ENCODE peak calls at places on chromosomes 3 and 15, in six cellular contexts. K, E, J, G, B and S are unnamed samples.

GRCh38 chr3:125054436-125055164 is 1.2 kb downstream of the HEG1 start:
- DNase-seq in K (peak), E (peak), J (no peak), G (no peak), B (no peak), S (peak)

GRCh38 chr3:65785065-65785645 is 253.6 kb downstream of the MAGI1 start:
- DNase-seq in K (no peak), E (peak), J (no peak), G (no peak), B (no peak), S (peak)

GRCh38 chr15:73753250-73754130 is at the start of gene INSYN1:
- DNase-seq in K (no peak), E (no peak), J (peak), G (peak), B (peak), S (peak)

GRCh38 chr3:159669024-159669476 is 319.6 kb upstream of the IL12A start:
- DNase-seq in K (no peak), E (peak), J (no peak), G (no peak), B (no peak), S (no peak)

GRCh38 chr15:28191832-28192231 is 92.7 kb upstream of the OCA2 start:
- DNase-seq in K (no peak), E (peak), J (no peak), G (peak), B (peak), S (no peak)

GRCh38 chr15:22253676-22254408 is 173.5 kb downstream of the OR4M2 start:
- DNase-seq in K (no peak), E (no peak), J (no peak), G (no peak), B (no peak), S (no peak)

GRCh38 chr3:27907148-27907547 is 185.0 kb upstream of the EOMES start:
- DNase-seq in K (no peak), E (no peak), J (no peak), G (no peak), B (no peak), S (no peak)

GRCh38 chr15:60390931-60391501 is 6.8 kb downstream of the ANXA2 start:
- DNase-seq in K (no peak), E (peak), J (no peak), G (peak), B (no peak), S (no peak)

GRCh38 chr15:92840149-92840548 is 60.0 kb upstream of the CHD2 start:
- DNase-seq in K (no peak), E (no peak), J (no peak), G (peak), B (no peak), S (no peak)

GRCh38 chr3:42263354-42264346 is 2.3 kb downstream of the CCK start:
- DNase-seq in K (peak), E (no peak), J (peak), G (no peak), B (no peak), S (no peak)

GRCh38 chr3:76950590-76950989 is 89.3 kb upstream of the ROBO2 start:
- DNase-seq in K (no peak), E (no peak), J (no peak), G (no peak), B (no peak), S (no peak)

GRCh38 chr3:25507811-25508210 is 79.7 kb downstream of the RARB start:
- DNase-seq in K (no peak), E (no peak), J (no peak), G (no peak), B (no peak), S (no peak)

GRCh38 chr15:92839696-92840095 is 60.4 kb upstream of the CHD2 start:
- DNase-seq in K (no peak), E (no peak), J (no peak), G (no peak), B (no peak), S (no peak)

GRCh38 chr3:165212580-165212979 is 16.4 kb upstream of the SLITRK3 start:
- DNase-seq in K (no peak), E (no peak), J (no peak), G (no peak), B (no peak), S (no peak)

GRCh38 chr15:69027976-69028518 is 13.6 kb downstream of the NOX5 start:
- DNase-seq in K (no peak), E (no peak), J (no peak), G (no peak), B (no peak), S (no peak)

GRCh38 chr3:27176256-27176655 is 192.9 kb downstream of the NEK10 start:
- DNase-seq in K (no peak), E (no peak), J (no peak), G (no peak), B (no peak), S (no peak)

GRCh38 chr3:169661567-169662214 is 1.8 kb downstream of the MECOM start:
- DNase-seq in K (peak), E (peak), J (peak), G (peak), B (peak), S (peak)

GRCh38 chr15:77456746-77457618 is 36.3 kb downstream of the HMG20A start:
- DNase-seq in K (no peak), E (no peak), J (no peak), G (no peak), B (no peak), S (no peak)

GRCh38 chr3:136266468-136266867 is 16.3 kb downstream of the PCCB start:
- DNase-seq in K (no peak), E (peak), J (no peak), G (no peak), B (no peak), S (peak)

GRCh38 chr15:75637245-75638009 is 2.6 kb downstream of the IMP3 start:
- DNase-seq in K (peak), E (no peak), J (no peak), G (no peak), B (no peak), S (no peak)

GRCh38 chr3:111850481-111850880 is 8.6 kb upstream of the PHLDB2 start:
- DNase-seq in K (no peak), E (peak), J (no peak), G (no peak), B (no peak), S (no peak)

GRCh38 chr15:101024111-101024695 is 105.0 kb downstream of the LRRK1 start:
- DNase-seq in K (peak), E (no peak), J (no peak), G (peak), B (peak), S (no peak)

GRCh38 chr15:85333132-85333831 is 47.1 kb upstream of the AKAP13 start:
- DNase-seq in K (no peak), E (no peak), J (no peak), G (no peak), B (no peak), S (no peak)

GRCh38 chr15:85331666-85332261 is 48.6 kb upstream of the AKAP13 start:
- DNase-seq in K (no peak), E (no peak), J (no peak), G (no peak), B (no peak), S (no peak)

GRCh38 chr15:85330941-85331588 is 49.3 kb upstream of the AKAP13 start:
- DNase-seq in K (peak), E (peak), J (peak), G (peak), B (peak), S (no peak)

GRCh38 chr15:85327820-85328219 is 52.6 kb upstream of the AKAP13 start:
- DNase-seq in K (no peak), E (no peak), J (no peak), G (no peak), B (no peak), S (no peak)

DNA sequence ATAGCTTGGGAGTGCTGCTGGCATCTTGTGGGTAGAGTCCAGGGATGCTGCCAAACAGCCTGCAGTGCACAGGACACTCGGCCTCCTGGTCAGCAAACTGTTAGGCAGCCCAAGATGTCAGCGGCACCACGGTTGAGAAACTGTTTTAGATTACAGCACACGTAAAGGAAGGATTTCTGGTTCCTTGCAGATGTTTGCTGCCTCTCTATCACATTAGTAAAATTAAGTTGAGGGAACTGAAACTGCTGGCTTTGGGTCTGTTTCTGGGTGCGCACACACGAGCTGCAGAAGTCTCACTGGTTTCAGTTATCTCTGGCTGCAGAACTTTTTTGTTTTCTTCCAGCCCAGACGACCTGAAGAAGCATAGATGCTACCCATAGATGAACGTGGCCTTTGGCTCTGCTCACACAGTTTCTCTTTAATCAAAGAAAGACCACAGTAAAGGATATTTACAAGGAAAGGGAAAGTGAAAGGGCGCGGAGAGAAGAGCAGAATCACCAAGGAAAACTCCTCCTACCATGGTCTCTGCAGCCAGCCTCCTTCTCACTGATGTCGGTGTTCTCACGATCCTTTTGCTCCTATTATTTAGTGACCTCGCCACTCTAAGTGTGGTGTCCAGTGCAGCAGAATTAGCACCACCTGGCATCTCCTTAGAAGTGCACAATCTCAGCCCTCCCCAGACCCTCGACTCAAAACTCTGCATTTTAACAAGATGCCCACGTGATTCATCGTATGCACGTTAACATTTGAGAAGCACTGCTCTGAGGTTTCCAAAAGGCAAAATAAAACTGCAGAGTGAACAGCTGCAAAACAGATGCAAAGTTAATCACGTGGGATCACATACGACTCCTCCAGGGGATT is 50.6 kb upstream of the AKAP13 start:
- DNase-seq in K (peak), E (peak), J (no peak), G (no peak), B (no peak), S (no peak)
- TF ChIP-seq POLR2A in K (no peak), E (no peak), J (no peak), G (no peak), B (no peak), S (no peak)

GRCh38 chr3:81378552-81379288 is 382.7 kb downstream of the GBE1 start:
- DNase-seq in K (no peak), E (no peak), J (no peak), G (no peak), B (no peak), S (no peak)

GRCh38 chr3:81375921-81376320 is 385.5 kb downstream of the GBE1 start:
- DNase-seq in K (no peak), E (no peak), J (no peak), G (no peak), B (no peak), S (no peak)

GRCh38 chr3:81382470-81382869 is 379.0 kb downstream of the GBE1 start:
- DNase-seq in K (no peak), E (no peak), J (no peak), G (no peak), B (no peak), S (no peak)

GRCh38 chr3:81380234-81380633 is 381.2 kb downstream of the GBE1 start:
- DNase-seq in K (no peak), E (no peak), J (no peak), G (no peak), B (no peak), S (no peak)
- TF ChIP-seq POLR2A in K (no peak), E (no peak), J (no peak), G (no peak), B (no peak), S (no peak)

GRCh38 chr15:51982770-51983103 is 11.2 kb upstream of the LEO1 start:
- DNase-seq in K (no peak), E (peak), J (no peak), G (no peak), B (no peak), S (no peak)

GRCh38 chr15:51982013-51982769 is 10.6 kb upstream of the LEO1 start:
- DNase-seq in K (no peak), E (peak), J (no peak), G (no peak), B (no peak), S (peak)
- TF ChIP-seq POLR2A in K (no peak), E (no peak), J (no peak), G (no peak), B (no peak), S (no peak)

DNA sequence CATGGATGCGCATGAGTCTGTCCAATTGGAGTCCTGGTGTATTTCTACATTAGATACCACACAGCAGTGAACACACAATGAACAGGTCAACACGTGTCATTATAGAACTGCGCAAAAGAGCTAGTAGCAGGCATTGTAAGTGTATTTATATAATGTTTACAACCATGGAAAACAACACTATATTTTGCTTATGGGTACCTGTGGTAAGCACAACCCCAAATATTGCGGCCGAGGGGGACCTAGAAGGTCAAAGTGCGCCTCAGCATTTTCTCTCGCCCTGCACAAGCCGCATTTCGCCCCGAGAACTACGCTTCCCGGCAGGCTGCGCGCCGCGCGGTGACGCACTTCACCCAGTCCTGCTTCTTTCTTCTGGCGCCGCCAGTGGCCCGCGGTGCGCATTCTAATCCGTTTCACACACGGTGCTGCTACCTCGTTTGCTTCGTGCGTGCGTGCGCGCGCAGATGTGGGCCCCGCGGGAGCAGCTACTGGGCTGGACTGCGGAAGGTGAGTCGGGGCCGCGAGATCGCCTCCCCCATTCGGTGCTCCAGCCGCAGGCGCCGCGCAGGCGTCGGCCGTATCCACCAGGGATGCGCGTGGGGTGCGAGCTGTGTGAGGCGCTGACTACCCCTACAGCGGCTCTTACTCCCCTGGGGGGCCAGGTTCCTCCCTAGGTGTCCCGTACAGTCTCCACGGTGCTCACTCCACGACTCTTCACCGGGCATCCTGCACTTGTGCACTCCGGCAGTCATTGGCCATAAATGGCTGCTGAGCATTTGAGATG is at the start of gene ZNF589:
- DNase-seq in K (peak), E (peak), J (peak), G (peak), B (peak), S (peak)
- TF ChIP-seq POLR2A in K (peak), E (peak), J (peak), G (no peak), B (no peak), S (peak)

GRCh38 chr15:35838422-35839150 is 292.6 kb upstream of the DPH6 start:
- DNase-seq in K (no peak), E (no peak), J (no peak), G (no peak), B (no peak), S (no peak)

GRCh38 chr15:35827949-35828348 is 282.0 kb upstream of the DPH6 start:
- DNase-seq in K (no peak), E (no peak), J (no peak), G (no peak), B (no peak), S (no peak)

GRCh38 chr15:35833590-35833989 is 287.6 kb upstream of the DPH6 start:
- DNase-seq in K (no peak), E (no peak), J (no peak), G (no peak), B (no peak), S (no peak)
- TF ChIP-seq POLR2A in K (no peak), E (no peak), J (no peak), G (no peak), B (no peak), S (no peak)